ENCODE peak calls at places on chromosomes 1 and 21, in nine cellular contexts. Y is astrocyte of the spinal cord; H is trophoblast cell; I is T-helper 2 cell; W is NCI-H2081; P is NCI-H187; X is NCI-H1092; U is substantia nigra; F is central memory CD8-positive, alpha-beta T cell. A is an unnamed sample.

GRCh38 chr1:244173240-244173639 is 122.2 kb downstream of the ZBTB18 start:
- DNase-seq in Y (no peak), I (no peak), U (no peak), P (no peak), W (no peak), F (no peak), H (no peak), X (no peak), A (no peak)

GRCh38 chr1:31591425-31592093 is 15.2 kb downstream of the TINAGL1 start:
- DNase-seq in I (no peak), X (no peak), H (no peak), W (no peak), Y (peak; percentile 38), P (no peak), U (no peak), F (no peak), A (no peak)

GRCh38 chr1:53637726-53638640 is 101.0 kb downstream of the GLIS1 start:
- DNase-seq in U (no peak), F (peak; percentile 11), X (no peak), Y (no peak), I (no peak), W (no peak), P (no peak), H (no peak), A (no peak)

GRCh38 chr1:91148641-91149069 is 126.8 kb upstream of the ZNF644 start:
- DNase-seq in X (no peak), Y (no peak), P (no peak), H (no peak), U (no peak), W (peak; percentile 81), I (no peak), F (no peak), A (no peak)

GRCh38 chr1:200006711-200007110 is 20.8 kb upstream of the NR5A2 start:
- DNase-seq in U (no peak), X (no peak), W (no peak), F (no peak), I (no peak), P (no peak), Y (no peak), H (no peak), A (no peak)

GRCh38 chr1:182671779-182672486 is 12.5 kb downstream of the RGS8 start:
- DNase-seq in Y (no peak), P (peak; percentile 79), I (no peak), X (peak; percentile 87), F (no peak), W (peak; percentile 78), U (no peak), H (no peak), A (no peak)

GRCh38 chr1:16371725-16372124 is 4.7 kb downstream of the SZRD1 start:
- DNase-seq in X (no peak), I (no peak), P (no peak), U (no peak), F (no peak), W (no peak), Y (peak; percentile 50), H (peak; percentile 70), A (peak; percentile 72)

GRCh38 chr1:107643766-107644165 is 321.2 kb downstream of the VAV3 start:
- DNase-seq in X (no peak), Y (no peak), I (no peak), H (peak; percentile 47), P (no peak), W (no peak), F (no peak), U (no peak), A (no peak)

GRCh38 chr1:32619701-32620485 is 30.5 kb downstream of the ZBTB8OS start:
- DNase-seq in W (no peak), P (no peak), H (peak; percentile 49), X (no peak), I (no peak), F (no peak), Y (peak; percentile 18), U (no peak), A (peak; percentile 21)

GRCh38 chr1:39646232-39647081 is 7.0 kb upstream of the HEYL start:
- DNase-seq in P (no peak), I (no peak), H (peak; percentile 76), Y (peak; percentile 45), X (no peak), W (no peak), F (no peak), U (no peak), A (peak; percentile 34)

GRCh38 chr1:36885537-36886441 is 148.5 kb downstream of the GRIK3 start:
- DNase-seq in H (no peak), F (peak; percentile 6), U (no peak), W (peak; percentile 3), P (no peak), X (no peak), I (no peak), Y (no peak), A (no peak)

GRCh38 chr1:27970401-27970800 is 10.6 kb downstream of the XKR8 start:
- DNase-seq in F (no peak), H (no peak), P (no peak), Y (peak; percentile 85), U (no peak), X (no peak), I (no peak), W (no peak), A (peak; percentile 86)

GRCh38 chr1:201554167-201554600 is 15.3 kb downstream of the NAV1 start:
- DNase-seq in U (no peak), I (no peak), Y (no peak), X (no peak), P (no peak), W (no peak), F (no peak), H (peak; percentile 64), A (no peak)

GRCh38 chr1:209302777-209303642 is 280.5 kb upstream of the CAMK1G start:
- DNase-seq in X (no peak), I (no peak), P (no peak), H (no peak), Y (no peak), W (peak; percentile 31), U (no peak), F (no peak), A (no peak)

GRCh38 chr21:24110846-24111245 is 1496.4 kb downstream of the MRPL39 start:
- DNase-seq in H (no peak), W (no peak), P (no peak), X (no peak), F (no peak), U (no peak), Y (peak; percentile 48), I (no peak), A (peak; percentile 18)

GRCh38 chr1:231653611-231654010 is 27.0 kb downstream of the DISC1 start:
- DNase-seq in U (no peak), X (no peak), Y (no peak), I (no peak), F (no peak), P (no peak), H (no peak), W (no peak), A (no peak)

GRCh38 chr1:216758182-216758581 is 35.0 kb upstream of the ESRRG start:
- DNase-seq in X (no peak), W (no peak), H (no peak), I (no peak), U (no peak), Y (no peak), P (no peak), F (no peak), A (no peak)

GRCh38 chr1:24329797-24330543 is 10.8 kb downstream of the GRHL3 start:
- DNase-seq in X (no peak), F (no peak), I (no peak), H (no peak), W (no peak), P (no peak), U (no peak), Y (peak; percentile 69), A (peak; percentile 64)

GRCh38 chr1:35031103-35031452 is 667 bp downstream of the ZMYM6 start:
- DNase-seq in I (no peak), F (no peak), P (no peak), X (no peak), H (peak; percentile 33), Y (peak; percentile 57), U (no peak), W (peak; percentile 16), A (peak; percentile 63)

GRCh38 chr21:45248893-45249381 is 38.8 kb downstream of the POFUT2 start:
- DNase-seq in U (no peak), Y (peak; percentile 16), X (no peak), W (no peak), H (no peak), F (no peak), I (no peak), P (peak; percentile 20), A (peak; percentile 35)

GRCh38 chr1:25534389-25534788 is 9.0 kb upstream of the LDLRAP1 start:
- DNase-seq in W (no peak), Y (no peak), F (no peak), X (peak; percentile 24), H (no peak), I (no peak), U (no peak), P (no peak), A (no peak)

GRCh38 chr1:205631727-205632373 is at the start of gene ELK4:
- DNase-seq in I (peak; percentile 98), H (peak; percentile 98), F (peak; percentile 99), Y (peak; percentile 98), X (peak; percentile 99), U (peak; percentile 95), W (peak; percentile 99), P (peak; percentile 100), A (peak; percentile 98)

GRCh38 chr1:218865591-218865990 is 308.1 kb upstream of the LYPLAL1 start:
- DNase-seq in W (no peak), I (no peak), H (peak; percentile 22), Y (peak; percentile 52), U (no peak), P (no peak), X (no peak), F (no peak), A (peak; percentile 94)

GRCh38 chr1:95716097-95716496 is 482.1 kb downstream of the RWDD3 start:
- DNase-seq in U (no peak), W (no peak), X (no peak), I (no peak), F (no peak), P (no peak), Y (no peak), H (no peak), A (no peak)

GRCh38 chr1:169312084-169312954 is 55.3 kb downstream of the NME7 start:
- DNase-seq in F (no peak), I (no peak), W (no peak), U (no peak), X (no peak), H (peak; percentile 65), Y (peak; percentile 96), P (peak; percentile 85), A (peak; percentile 98)

GRCh38 chr1:167369933-167370332 is 148.4 kb downstream of the CD247 start:
- DNase-seq in P (no peak), F (no peak), X (no peak), U (no peak), Y (no peak), W (no peak), I (no peak), H (no peak), A (no peak)

GRCh38 chr1:203621559-203622130 is 5.0 kb upstream of the ATP2B4 start:
- DNase-seq in X (no peak), W (no peak), I (no peak), P (no peak), U (no peak), F (no peak), Y (no peak), H (no peak), A (no peak)

GRCh38 chr1:209996348-209996747 is 58.3 kb downstream of the SYT14 start:
- DNase-seq in Y (no peak), F (no peak), X (no peak), H (no peak), I (no peak), P (no peak), U (no peak), W (no peak), A (no peak)

GRCh38 chr1:102919659-102920058 is 188.7 kb downstream of the COL11A1 start:
- DNase-seq in Y (peak; percentile 77), H (no peak), W (no peak), U (no peak), P (no peak), F (no peak), I (no peak), X (no peak), A (peak; percentile 71)

GRCh38 chr21:33984021-33984481 is 68.4 kb upstream of the ATP5PO start:
- DNase-seq in X (no peak), P (no peak), F (no peak), Y (no peak), W (no peak), I (no peak), U (no peak), H (peak; percentile 91), A (no peak)

GRCh38 chr1:115433483-115433882 is 95.4 kb upstream of the NGF start:
- DNase-seq in X (no peak), H (no peak), I (no peak), F (no peak), W (no peak), P (no peak), Y (no peak), U (no peak), A (no peak)